ENCODE peak calls at places on chromosomes 16 and 17, in five cellular contexts. D is B cell, U is heart left ventricle, B is fibroblast of mammary gland, L is bronchial epithelial cell. C is an unnamed sample.

GRCh38 chr17:29444589-29444988 is 54.4 kb downstream of the TAOK1 start:
- DNase-seq in U (no peak), D (no peak), B (peak), L (peak), C (no peak)

GRCh38 chr17:36124879-36125824 is 21.5 kb downstream of the CCL4 start:
- DNase-seq in D (no peak), L (no peak), B (peak), U (no peak), C (no peak)

GRCh38 chr16:81632392-81633146 is 146.5 kb upstream of the PLCG2 start:
- DNase-seq in B (peak), U (no peak), D (no peak), L (peak), C (peak)

GRCh38 chr16:15807603-15808009 is 49.2 kb downstream of the MYH11 start:
- DNase-seq in D (no peak), L (no peak), U (peak), B (no peak), C (no peak)

GRCh38 chr16:67758966-67759365 is 39.9 kb upstream of the GFOD2 start:
- DNase-seq in B (no peak), U (no peak), D (no peak), L (no peak), C (no peak)

GRCh38 chr16:80924372-80924978 is 82.2 kb downstream of the CMC2 start:
- DNase-seq in L (peak), D (no peak), B (peak), U (peak), C (no peak)

GRCh38 chr17:63998050-63998720 is at the start of gene PRR29:
- DNase-seq in L (no peak), D (peak), U (peak), B (peak), C (peak)

GRCh38 chr17:51612692-51613091 is 352.3 kb downstream of the UTP18 start:
- DNase-seq in D (no peak), L (no peak), B (no peak), U (no peak), C (no peak)

GRCh38 chr17:65537845-65538678 is 23.4 kb downstream of the AXIN2 start:
- DNase-seq in D (no peak), L (no peak), B (peak), U (no peak), C (no peak)

GRCh38 chr17:39923836-39924690 is 3.3 kb downstream of the ORMDL3 start:
- DNase-seq in D (no peak), B (peak), U (no peak), L (no peak), C (no peak)
- TF ChIP-seq CTCF in D (no peak), B (peak), U (no peak), L (no peak), C (no peak)

GRCh38 chr17:1802429-1802828 is 27.3 kb downstream of the SMYD4 start:
- DNase-seq in U (no peak), L (no peak), D (no peak), B (no peak), C (no peak)
- TF ChIP-seq CTCF in U (no peak), L (no peak), D (no peak), B (no peak), C (no peak)

GRCh38 chr17:42520540-42520951 is 15.5 kb upstream of the NAGLU start:
- DNase-seq in D (no peak), U (no peak), L (no peak), B (no peak), C (no peak)
- TF ChIP-seq CTCF in D (peak), U (no peak), L (peak), B (peak), C (peak)

GRCh38 chr17:16300554-16300953 is 52.7 kb downstream of the CENPV start:
- DNase-seq in D (no peak), U (no peak), B (no peak), L (no peak), C (no peak)

GRCh38 chr17:16302856-16303255 is 50.4 kb downstream of the CENPV start:
- DNase-seq in D (no peak), U (no peak), B (no peak), L (no peak), C (no peak)

GRCh38 chr17:16301963-16302855 is 51.1 kb downstream of the CENPV start:
- DNase-seq in B (peak), D (no peak), U (no peak), L (peak), C (no peak)

DNA sequence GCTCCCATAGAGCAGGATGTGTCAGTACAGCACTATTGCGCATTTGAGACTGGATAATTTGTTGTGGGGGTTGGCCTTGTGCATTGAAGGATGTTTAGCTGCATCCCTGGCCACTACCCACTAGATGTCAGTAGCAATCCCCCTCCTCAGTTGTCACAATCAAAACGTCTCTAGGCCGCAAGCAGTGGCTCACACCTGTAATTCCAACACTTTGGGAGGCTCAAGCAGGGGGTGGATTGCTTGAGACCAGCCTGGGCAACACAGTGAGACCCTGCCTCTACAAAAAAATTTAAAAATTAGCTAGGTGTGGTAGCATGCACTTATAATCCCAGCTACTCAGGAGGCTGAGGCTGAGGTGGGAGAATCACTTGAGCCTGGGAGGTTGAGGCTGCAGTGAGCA is 48.4 kb downstream of the CENPV start:
- DNase-seq in L (peak), U (no peak), D (no peak), B (peak), C (no peak)
- TF ChIP-seq CTCF in L (peak), U (no peak), D (peak), B (peak), C (peak)